ENCODE peak calls at places on chromosome 14, in eight cellular contexts. U is thoracic aorta, K is MM.1S, N is PC-3, A is aorta, Z is HCT116, T is NT2/D1, P is BE2C. C is an unnamed sample. For H3K36me3, the result is how much of the 10 kb centered on the place peaks cover.

GRCh38 chr14:68670344-68670725 is 122.5 kb downstream of the ZFP36L1 start:
- DNase-seq in Z (no peak), N (no peak), P (no peak), A (no peak), T (no peak), U (no peak), K (no peak), C (no peak)

GRCh38 chr14:90398315-90398811 is 1.5 kb downstream of the CALM1 start:
- DNase-seq in A (no peak), Z (no peak), T (no peak), N (peak), P (peak), U (no peak), K (peak), C (no peak)

GRCh38 chr14:72550513-72550912 is 343.4 kb downstream of the DPF3 start:
- DNase-seq in T (no peak), K (no peak), U (no peak), N (no peak), A (no peak), Z (no peak), P (no peak), C (no peak)

GRCh38 chr14:68397827-68398226 is 395.0 kb downstream of the ZFP36L1 start:
- DNase-seq in N (no peak), Z (no peak), P (peak), A (no peak), T (no peak), U (no peak), K (no peak), C (no peak)

GRCh38 chr14:94110552-94111181 is at the start of gene IFI27:
- DNase-seq in U (no peak), A (no peak), N (peak), T (no peak), K (no peak), Z (no peak), P (no peak), C (no peak)

GRCh38 chr14:101496779-101497420 is 64.4 kb upstream of the DIO3 start:
- DNase-seq in N (no peak), U (no peak), P (no peak), K (no peak), A (peak), T (no peak), Z (no peak), C (peak)

GRCh38 chr14:90645842-90646443 is 170.3 kb downstream of the TTC7B start:
- DNase-seq in P (no peak), N (peak), U (no peak), Z (peak), T (peak), A (no peak), K (no peak), C (no peak)

GRCh38 chr14:26598081-26598671 is 343 bp upstream of the NOVA1 start:
- DNase-seq in U (peak), A (peak), P (peak), Z (no peak), K (no peak), N (peak), T (peak), C (peak)

GRCh38 chr14:22296722-22297121 is 292.3 kb downstream of the DAD1 start:
- DNase-seq in A (no peak), K (peak), T (no peak), Z (no peak), P (no peak), U (no peak), N (peak), C (no peak)

GRCh38 chr14:79530555-79530954 is 680.7 kb downstream of the DIO2 start:
- DNase-seq in P (no peak), Z (no peak), K (no peak), A (no peak), T (no peak), U (no peak), N (no peak), C (no peak)

GRCh38 chr14:34766060-34766459 is 51.7 kb upstream of the CFL2 start:
- DNase-seq in Z (no peak), P (no peak), A (no peak), N (peak), K (no peak), U (no peak), T (no peak), C (no peak)

GRCh38 chr14:78595797-78596196 is 425.6 kb downstream of the NRXN3 start:
- DNase-seq in P (peak), T (peak), K (no peak), Z (no peak), A (no peak), U (no peak), N (peak), C (peak)

GRCh38 chr14:64572721-64573508 is 23.2 kb downstream of the PPP1R36 start:
- DNase-seq in U (no peak), Z (no peak), A (no peak), T (peak), P (no peak), K (no peak), N (no peak), C (no peak)

GRCh38 chr14:56794088-56794556 is 16.2 kb downstream of the OTX2 start:
- DNase-seq in K (no peak), P (no peak), A (no peak), N (no peak), T (no peak), U (no peak), Z (no peak), C (no peak)

GRCh38 chr14:106228541-106229158 is 702.3 kb downstream of the TMEM121 start:
- DNase-seq in U (no peak), P (no peak), T (no peak), N (no peak), K (no peak), A (no peak), Z (no peak), C (no peak)

GRCh38 chr14:71107921-71108320 is 200.7 kb downstream of the PCNX1 start:
- DNase-seq in N (no peak), Z (no peak), P (no peak), T (no peak), K (no peak), U (no peak), A (no peak), C (no peak)

GRCh38 chr14:28671425-28671824 is 95.2 kb upstream of the FOXG1 start:
- DNase-seq in P (no peak), A (no peak), U (no peak), T (no peak), K (no peak), Z (no peak), N (peak), C (no peak)

GRCh38 chr14:105974902-105975301 is 448.5 kb downstream of the TMEM121 start:
- DNase-seq in A (no peak), T (peak), U (no peak), K (no peak), Z (peak), P (peak), N (no peak), C (no peak)

GRCh38 chr14:103543721-103544626 is 15.0 kb downstream of the TRMT61A start:
- DNase-seq in K (no peak), N (no peak), T (no peak), U (no peak), A (peak), P (peak), Z (no peak), C (no peak)

GRCh38 chr14:103541494-103541943 is 12.5 kb downstream of the TRMT61A start:
- DNase-seq in A (no peak), N (no peak), K (no peak), U (no peak), T (no peak), P (peak), Z (no peak), C (no peak)

GRCh38 chr14:103543140-103543539 is 14.1 kb downstream of the TRMT61A start:
- DNase-seq in K (no peak), T (no peak), N (no peak), P (peak), A (peak), U (no peak), Z (no peak), C (no peak)

GRCh38 chr14:103541944-103542544 is 13.0 kb downstream of the TRMT61A start:
- DNase-seq in N (no peak), K (no peak), U (no peak), Z (no peak), P (peak), A (no peak), T (no peak), C (no peak)

GRCh38 chr14:103542545-103543088 is 13.6 kb downstream of the TRMT61A start:
- DNase-seq in N (no peak), P (peak), T (peak), K (no peak), Z (no peak), A (peak), U (no peak), C (peak)
- H3K4me3 ChIP-seq in N (no peak), P (no peak), T (peak), K (no peak), Z (no peak), A (no peak), U (peak), C (no peak)

GRCh38 chr14:61730756-61731373 is 31.4 kb upstream of the SNAPC1 start:
- DNase-seq in N (peak), A (no peak), P (no peak), T (no peak), Z (no peak), U (no peak), K (no peak), C (no peak)
- H3K36me3 ChIP-seq in N (half or more), A (under half), P (half or more), T (half or more), Z (under half), U (under half), K (under half), C (half or more)

GRCh38 chr14:102775855-102776760 is 1.1 kb upstream of the TRAF3 start:
- DNase-seq in K (no peak), T (no peak), Z (no peak), N (peak), A (no peak), P (peak), U (no peak), C (no peak)
- H3K4me3 ChIP-seq in K (no peak), T (peak), Z (no peak), N (no peak), A (no peak), P (no peak), U (peak), C (no peak)

DNA sequence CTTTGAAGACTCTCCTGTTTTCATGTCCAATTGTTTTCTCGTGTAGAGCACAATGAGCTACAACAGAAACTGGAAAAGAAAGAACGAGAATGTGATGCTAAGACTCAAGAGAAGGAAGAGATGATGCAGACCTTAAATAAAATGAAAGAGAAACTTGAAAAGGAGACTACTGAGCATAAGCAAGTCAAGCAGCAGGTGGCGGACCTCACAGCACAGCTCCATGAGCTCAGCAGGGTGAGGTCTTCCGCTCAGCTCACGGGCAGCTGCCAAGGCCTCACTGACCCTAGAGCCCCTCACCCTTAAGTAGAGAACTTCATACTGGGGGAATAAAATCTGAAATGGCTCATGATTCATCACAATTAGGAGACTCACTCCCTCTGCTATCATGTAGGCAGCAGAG is 134.7 kb downstream of the GPR135 start:
- DNase-seq in Z (no peak), T (no peak), U (no peak), A (no peak), K (peak), P (no peak), N (no peak), C (no peak)
- H3K36me3 ChIP-seq in Z (under half), T (under half), U (under half), A (under half), K (under half), P (under half), N (under half), C (under half)

GRCh38 chr14:36515105-36515593 is 4.9 kb downstream of the NKX2-1 start:
- DNase-seq in P (no peak), K (no peak), A (no peak), Z (no peak), N (no peak), T (no peak), U (no peak), C (no peak)

GRCh38 chr14:36514278-36515104 is 5.5 kb downstream of the NKX2-1 start:
- DNase-seq in P (no peak), N (no peak), U (no peak), A (no peak), T (no peak), K (no peak), Z (no peak), C (no peak)

GRCh38 chr14:36512585-36513003 is 7.4 kb downstream of the NKX2-1 start:
- DNase-seq in A (no peak), U (no peak), T (no peak), N (no peak), Z (no peak), K (no peak), P (no peak), C (no peak)

GRCh38 chr14:36513012-36513420 is 7.0 kb downstream of the NKX2-1 start:
- DNase-seq in N (no peak), U (no peak), Z (no peak), P (no peak), K (no peak), A (no peak), T (no peak), C (no peak)

DNA sequence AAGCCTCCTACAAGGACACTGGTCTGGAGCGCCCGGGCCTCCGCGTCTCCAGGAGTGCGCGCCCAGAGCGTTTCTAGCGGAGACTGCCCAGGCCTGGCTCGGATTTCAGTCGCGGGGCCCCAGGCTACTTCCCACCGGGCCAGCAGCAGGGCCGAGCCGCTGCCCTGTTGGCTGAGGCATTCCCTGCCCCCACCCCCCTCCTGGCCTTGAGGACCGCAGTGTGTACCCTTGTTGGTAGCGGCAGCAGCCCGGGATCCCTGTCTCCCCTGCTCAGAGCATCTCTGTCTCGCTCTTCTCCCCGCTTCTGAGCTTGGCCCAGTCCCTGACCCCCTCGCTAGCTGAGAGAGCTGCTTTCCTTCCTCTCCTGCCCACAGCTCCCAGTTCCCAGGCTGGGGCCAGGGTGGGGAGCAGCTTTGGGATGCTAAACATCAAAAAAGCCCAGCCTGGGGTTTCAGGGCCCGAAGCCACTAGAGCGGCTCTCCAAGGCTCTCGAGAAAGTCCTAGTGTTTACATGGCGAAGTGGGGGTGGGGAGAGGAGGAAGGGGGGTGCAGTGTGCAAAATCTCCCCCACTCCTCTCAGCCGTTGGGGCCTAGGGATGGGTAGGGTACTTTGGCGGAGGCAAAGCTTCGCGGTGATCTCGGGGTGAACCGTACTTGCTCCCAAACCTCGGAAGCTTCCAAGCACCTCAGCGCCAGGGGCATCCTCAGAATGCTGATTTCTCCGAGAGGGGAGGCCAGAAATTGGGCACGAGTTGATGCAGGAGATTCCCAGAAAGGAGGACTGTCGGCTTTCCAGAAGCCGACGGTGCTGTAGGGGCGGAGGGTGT is 6.4 kb downstream of the NKX2-1 start:
- DNase-seq in K (no peak), P (no peak), N (no peak), U (no peak), A (no peak), T (no peak), Z (no peak), C (no peak)
- H3K4me3 ChIP-seq in K (no peak), P (no peak), N (no peak), U (no peak), A (no peak), T (no peak), Z (no peak), C (no peak)

DNA sequence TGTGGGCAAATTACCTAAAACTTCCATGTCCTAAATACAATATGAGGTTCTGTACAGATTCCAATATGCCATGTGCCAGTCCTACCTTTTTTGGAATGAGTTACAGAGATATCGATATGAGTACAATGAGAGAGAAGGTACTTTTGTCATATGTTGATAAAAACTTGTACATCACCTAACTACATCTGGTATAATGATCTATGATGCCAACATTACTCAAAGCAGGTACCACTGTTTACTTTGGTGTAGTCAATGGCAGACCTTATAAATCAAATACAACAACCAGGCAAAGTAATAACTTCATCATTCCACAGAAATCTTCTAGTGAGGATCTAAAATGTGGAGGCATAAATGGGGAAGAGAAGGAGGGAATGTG is 12.7 kb downstream of the TEP1 start:
- DNase-seq in A (no peak), T (no peak), P (no peak), U (no peak), Z (no peak), K (no peak), N (peak), C (no peak)
- H3K36me3 ChIP-seq in A (under half), T (half or more), P (under half), U (half or more), Z (under half), K (under half), N (under half), C (half or more)

DNA sequence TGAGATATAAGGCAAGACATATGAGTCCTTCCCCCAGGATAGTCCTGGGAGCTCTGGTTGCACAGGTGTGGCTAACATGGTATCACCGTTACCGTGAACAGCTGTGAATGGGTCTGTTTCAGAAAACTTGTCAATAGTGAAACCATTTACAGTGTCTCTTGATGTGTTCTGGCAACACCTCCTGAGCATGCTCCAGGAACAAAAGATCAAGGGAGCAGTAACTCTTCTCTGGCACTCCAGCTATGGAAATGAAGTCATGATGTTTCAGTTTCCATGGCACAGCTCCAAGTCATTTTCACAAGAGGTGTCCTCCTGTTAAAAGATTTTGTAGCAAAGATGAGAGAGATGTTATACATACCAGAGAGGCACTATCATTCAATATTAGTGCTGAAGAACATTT is 253.7 kb downstream of the SNAPC1 start:
- DNase-seq in K (peak), A (no peak), P (no peak), Z (no peak), T (no peak), N (peak), U (no peak), C (no peak)
- H3K4me3 ChIP-seq in K (no peak), A (no peak), P (no peak), Z (no peak), T (no peak), N (no peak), U (no peak), C (no peak)